ENCODE peak calls at places on chromosome 22, in six cellular contexts. I is GM23338, V is lower leg skin, Q is AG09309, K is cardiac fibroblast, E is IMR-90. B is an unnamed sample.

GRCh38 chr22:47393191-47393590 is 630.7 kb downstream of the TBC1D22A start:
- DNase-seq in K (no peak), I (no peak), E (no peak), V (no peak), Q (no peak), B (no peak)

GRCh38 chr22:23862103-23862502 is 4.4 kb downstream of the SLC2A11 start:
- DNase-seq in K (peak; percentile 66), I (peak; percentile 74), Q (no peak), E (peak; percentile 52), V (no peak), B (no peak)

GRCh38 chr22:49355206-49355920 is 472.3 kb downstream of the BRD1 start:
- DNase-seq in Q (no peak), K (no peak), I (no peak), V (no peak), E (no peak), B (no peak)

GRCh38 chr22:30104501-30105156 is 24.4 kb downstream of the HORMAD2 start:
- DNase-seq in V (no peak), K (peak; percentile 41), E (peak; percentile 54), Q (no peak), I (no peak), B (no peak)

GRCh38 chr22:38941488-38941987 is 15.9 kb upstream of the APOBEC3A start:
- DNase-seq in Q (no peak), I (no peak), V (no peak), E (no peak), K (no peak), B (no peak)

GRCh38 chr22:27137809-27138400 is 480.5 kb downstream of the MIAT start:
- DNase-seq in V (no peak), Q (no peak), K (no peak), E (no peak), I (no peak), B (no peak)

GRCh38 chr22:20036119-20036518 is 15.2 kb downstream of the TANGO2 start:
- DNase-seq in V (no peak), K (no peak), E (no peak), Q (no peak), I (no peak), B (no peak)

GRCh38 chr22:43114958-43115357 is 4.4 kb downstream of the BIK start:
- DNase-seq in K (no peak), Q (no peak), I (no peak), E (no peak), V (no peak), B (no peak)

GRCh38 chr22:39994046-39994565 is 648 bp upstream of the FAM83F start:
- DNase-seq in K (no peak), E (peak; percentile 25), Q (no peak), I (no peak), V (no peak), B (no peak)

GRCh38 chr22:20131856-20132685 is 467 bp downstream of the ZDHHC8 start:
- DNase-seq in I (no peak), V (no peak), Q (no peak), E (no peak), K (no peak), B (no peak)

GRCh38 chr22:21000987-21001600 is 824 bp downstream of the THAP7 start:
- DNase-seq in V (no peak), Q (no peak), K (no peak), I (no peak), E (no peak), B (no peak)

GRCh38 chr22:17281026-17281809 is 62.0 kb upstream of the ADA2 start:
- DNase-seq in K (peak; percentile 20), I (no peak), V (no peak), E (no peak), Q (no peak), B (no peak)

GRCh38 chr22:36344106-36344827 is 43.5 kb downstream of the MYH9 start:
- DNase-seq in V (no peak), K (no peak), E (no peak), Q (no peak), I (no peak), B (no peak)

GRCh38 chr22:41687901-41688364 is 734 bp downstream of the SNU13 start:
- DNase-seq in I (peak; percentile 63), E (peak; percentile 22), K (peak; percentile 33), Q (no peak), V (no peak), B (no peak)

GRCh38 chr22:40904101-40904500 is 42.2 kb upstream of the DNAJB7 start:
- DNase-seq in K (no peak), E (no peak), Q (no peak), V (no peak), I (no peak), B (no peak)

GRCh38 chr22:36419177-36419911 is 31.6 kb upstream of the MYH9 start:
- DNase-seq in I (peak; percentile 38), K (peak; percentile 59), E (peak; percentile 96), Q (no peak), V (no peak), B (no peak)

GRCh38 chr22:19800306-19800705 is 39.7 kb downstream of the TBX1 start:
- DNase-seq in Q (no peak), E (no peak), K (no peak), I (no peak), V (no peak), B (no peak)

GRCh38 chr22:37818397-37819099 is 4.6 kb upstream of the GALR3 start:
- DNase-seq in I (peak; percentile 77), Q (no peak), V (no peak), K (peak; percentile 60), E (peak; percentile 35), B (no peak)
- TF ChIP-seq CTCF in I (peak; percentile 25), Q (peak; percentile 51), V (no peak), K (peak; percentile 39), E (peak; percentile 25), B (peak; percentile 42)

GRCh38 chr22:50700387-50701075 is 27.9 kb downstream of the SHANK3 start:
- DNase-seq in V (no peak), I (no peak), K (no peak), E (no peak), Q (no peak), B (no peak)

GRCh38 chr22:50701076-50701419 is 28.4 kb downstream of the SHANK3 start:
- DNase-seq in Q (no peak), V (no peak), K (no peak), I (no peak), E (no peak), B (no peak)

GRCh38 chr22:50698546-50698945 is 25.9 kb downstream of the SHANK3 start:
- DNase-seq in I (no peak), V (no peak), E (no peak), K (peak; percentile 40), Q (no peak), B (no peak)

GRCh38 chr22:50699001-50699753 is 26.6 kb downstream of the SHANK3 start:
- DNase-seq in V (no peak), E (no peak), I (no peak), Q (no peak), K (no peak), B (no peak)

DNA sequence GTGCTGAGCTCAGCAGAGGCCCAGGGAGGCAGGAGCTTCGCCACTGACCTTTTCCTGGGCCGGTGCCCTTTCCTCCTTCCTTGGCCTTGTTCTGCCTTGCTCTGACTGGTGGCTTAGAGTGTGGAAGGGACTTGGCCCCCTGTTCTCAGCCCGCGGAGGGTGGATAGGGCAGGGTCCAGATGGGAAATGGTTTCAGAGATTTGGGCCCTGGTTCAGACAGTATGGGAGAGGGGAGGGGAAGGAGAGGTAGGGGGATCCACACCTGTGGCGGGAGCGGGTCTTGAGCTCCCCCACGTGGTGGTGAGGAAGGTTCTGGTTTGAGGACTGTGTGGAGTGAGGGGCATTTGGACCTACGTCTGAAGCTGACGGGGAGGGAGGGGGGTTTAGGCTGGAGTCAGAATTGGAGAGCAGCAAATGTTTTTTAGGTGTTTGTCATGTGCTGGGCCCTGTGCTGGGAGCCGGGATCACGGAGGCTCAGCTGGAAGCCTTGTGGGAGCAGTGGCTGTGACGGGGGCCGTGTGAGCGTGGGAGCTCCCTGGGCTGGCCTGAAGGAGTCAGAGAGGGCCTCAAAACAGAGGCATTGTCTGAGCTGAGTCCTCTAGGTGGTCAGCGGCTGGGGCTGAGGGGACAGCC is 27.2 kb downstream of the SHANK3 start:
- DNase-seq in V (no peak), E (no peak), Q (no peak), I (peak; percentile 80), K (no peak), B (no peak)
- TF ChIP-seq CTCF in V (no peak), E (no peak), Q (no peak), I (peak; percentile 64), K (no peak), B (peak; percentile 49)

GRCh38 chr22:44823806-44824205 is 71.4 kb downstream of the ARHGAP8 start:
- DNase-seq in I (no peak), K (no peak), E (no peak), V (no peak), Q (no peak), B (no peak)

GRCh38 chr22:44822479-44822878 is 70.1 kb downstream of the ARHGAP8 start:
- DNase-seq in E (no peak), Q (no peak), V (no peak), I (no peak), K (no peak), B (no peak)

GRCh38 chr22:44824271-44824670 is 71.9 kb downstream of the ARHGAP8 start:
- DNase-seq in K (no peak), V (no peak), Q (no peak), I (no peak), E (no peak), B (no peak)

GRCh38 chr22:44821741-44822425 is 69.5 kb downstream of the ARHGAP8 start:
- DNase-seq in Q (no peak), V (no peak), E (no peak), I (no peak), K (no peak), B (no peak)

DNA sequence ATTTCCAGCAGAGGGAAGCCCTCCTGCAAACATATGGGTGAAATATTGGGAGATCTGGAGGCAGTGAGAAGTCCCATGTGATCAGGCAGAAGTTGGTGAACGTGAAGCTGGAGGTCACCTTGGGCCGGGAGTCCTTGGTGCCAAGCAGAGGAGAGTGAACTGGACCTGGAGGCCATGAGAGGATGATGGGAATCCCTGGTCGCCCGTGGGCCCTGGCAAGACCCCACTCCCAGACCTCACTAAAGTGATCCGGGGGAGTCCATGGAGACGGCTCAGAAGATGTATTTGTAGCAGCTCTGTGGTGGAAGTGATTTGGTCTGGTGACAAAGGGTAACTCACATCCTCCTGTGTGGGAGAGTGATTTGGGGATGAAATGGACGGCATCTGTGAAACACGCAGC is 71.0 kb downstream of the ARHGAP8 start:
- DNase-seq in V (no peak), I (no peak), Q (no peak), E (no peak), K (no peak), B (no peak)
- TF ChIP-seq CTCF in V (no peak), I (no peak), Q (no peak), E (no peak), K (no peak), B (no peak)

DNA sequence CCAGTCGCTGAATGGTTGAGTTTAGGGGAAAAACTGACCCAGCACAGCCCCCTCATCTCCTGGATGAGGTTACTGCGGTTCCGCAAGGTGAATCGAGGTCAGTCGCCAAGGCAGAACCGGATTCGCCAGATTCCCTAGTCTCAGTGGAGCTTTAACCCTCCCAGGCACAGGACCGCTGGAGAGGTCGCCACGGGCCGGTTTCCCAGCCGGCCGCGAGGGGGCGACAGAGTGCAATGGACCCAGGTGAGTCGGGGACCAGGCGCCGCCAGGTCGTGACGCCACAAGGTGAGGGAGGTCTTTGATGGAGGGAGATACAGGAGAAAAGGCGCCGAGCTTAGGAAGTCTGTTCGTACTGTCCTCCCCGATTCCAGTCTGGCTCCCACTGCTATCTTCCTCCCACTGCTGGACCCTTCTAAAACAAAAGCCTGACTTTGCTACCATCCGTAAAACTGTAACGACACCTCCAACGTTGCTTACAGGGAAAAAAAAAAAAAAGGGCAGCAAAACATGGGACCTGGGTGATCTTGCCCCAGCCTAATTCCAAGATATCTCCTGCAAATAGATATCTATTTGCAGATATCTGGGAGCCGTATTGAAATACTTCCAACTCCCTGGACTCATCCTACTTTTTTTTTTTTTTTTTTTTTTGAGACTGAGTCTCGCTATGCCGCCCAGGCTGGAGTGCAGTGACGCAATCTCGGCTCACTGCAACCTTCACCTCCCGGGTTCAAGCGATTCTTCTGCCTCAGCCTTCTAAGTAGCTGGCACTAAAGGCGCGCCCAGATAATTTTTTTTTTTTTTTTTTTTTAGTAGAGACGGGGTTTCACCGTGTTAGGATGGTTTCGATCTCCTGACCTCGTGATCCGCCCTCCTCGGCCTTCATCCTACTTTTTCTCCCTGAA is 1.4 kb upstream of the GGA1 start:
- DNase-seq in Q (no peak), E (peak; percentile 40), I (peak; percentile 96), K (peak; percentile 65), V (peak; percentile 81), B (peak; percentile 22)
- TF ChIP-seq CTCF in Q (peak; percentile 99), E (peak; percentile 76), I (peak; percentile 97), K (peak; percentile 99), V (peak; percentile 91), B (peak; percentile 98)

B was measured in retinal pigment epithelial cell.